ENCODE peak calls at places on chromosomes 2 and 18, in ten cellular contexts. C is HepG2, S is fibroblast of villous mesenchyme, K is A549, L is foreskin fibroblast, P is PC-3, F is lower lobe of right lung, B is K562, R is AG04450, V is RWPE2. O is an unnamed sample.
A peak's percentile ranks its signal among the peaks of the same experiment; 100 is the strongest.

GRCh38 chr2:1599301-1600085 is 144.8 kb downstream of the PXDN start:
- DNase-seq in K (no peak), P (no peak), R (no peak), S (no peak), V (peak; percentile 38), B (no peak), C (no peak), L (no peak), F (no peak), O (no peak)

GRCh38 chr2:127218843-127219715 is 1.0 kb downstream of the CYP27C1 start:
- DNase-seq in P (no peak), L (no peak), S (no peak), R (no peak), K (peak; percentile 31), V (no peak), C (no peak), B (no peak), F (no peak), O (no peak)

GRCh38 chr18:49846263-49846662 is 32.9 kb upstream of the ACAA2 start:
- DNase-seq in R (no peak), B (no peak), K (no peak), S (peak; percentile 68), V (no peak), P (no peak), F (no peak), L (peak; percentile 54), C (no peak), O (peak; percentile 49)

GRCh38 chr18:56161604-56162003 is 476.8 kb downstream of the TXNL1 start:
- DNase-seq in V (no peak), F (no peak), L (no peak), C (no peak), K (no peak), R (no peak), P (peak; percentile 35), B (no peak), S (no peak), O (no peak)

GRCh38 chr2:42810971-42811865 is 18.8 kb upstream of the HAAO start:
- DNase-seq in S (peak; percentile 52), P (no peak), C (peak; percentile 61), K (peak; percentile 32), V (no peak), L (peak; percentile 45), R (no peak), F (peak; percentile 61), B (no peak), O (peak; percentile 56)

GRCh38 chr2:232502901-232503791 is 15.5 kb upstream of the ECEL1 start:
- DNase-seq in B (peak; percentile 73), S (peak; percentile 29), V (no peak), L (no peak), K (peak; percentile 28), C (no peak), F (no peak), P (no peak), R (no peak), O (peak; percentile 38)

GRCh38 chr18:58321986-58322385 is 278.0 kb downstream of the NEDD4L start:
- DNase-seq in R (no peak), F (peak; percentile 61), K (peak; percentile 66), V (no peak), P (peak; percentile 95), C (peak; percentile 50), B (peak; percentile 51), S (peak; percentile 52), L (peak; percentile 69), O (peak; percentile 77)

GRCh38 chr2:27807476-27807875 is 36.0 kb downstream of the MRPL33 start:
- DNase-seq in L (no peak), V (no peak), R (no peak), F (peak; percentile 49), B (no peak), P (peak; percentile 57), K (no peak), C (peak; percentile 36), S (peak; percentile 37), O (peak; percentile 63)

GRCh38 chr2:237774811-237775553 is 23.6 kb upstream of the RBM44 start:
- DNase-seq in V (no peak), P (peak; percentile 72), C (peak; percentile 79), F (peak; percentile 54), B (peak; percentile 33), L (peak; percentile 23), K (peak; percentile 58), S (peak; percentile 61), R (no peak), O (peak; percentile 68)

GRCh38 chr2:38201784-38202183 is 125.8 kb upstream of the CYP1B1 start:
- DNase-seq in V (no peak), S (no peak), L (no peak), B (no peak), C (no peak), R (no peak), F (no peak), K (no peak), P (peak; percentile 49), O (no peak)

GRCh38 chr2:9693138-9693520 is 62.3 kb upstream of the YWHAQ start:
- DNase-seq in C (no peak), K (no peak), V (no peak), B (no peak), F (no peak), P (no peak), S (peak; percentile 55), L (peak; percentile 62), R (no peak), O (peak; percentile 50)

GRCh38 chr2:58720770-58721697 is 479.9 kb upstream of the FANCL start:
- DNase-seq in F (no peak), B (no peak), P (no peak), R (no peak), L (no peak), C (no peak), K (no peak), V (no peak), S (no peak), O (no peak)

GRCh38 chr2:166376488-166376828 is 714 bp upstream of the SCN9A start:
- DNase-seq in R (no peak), P (no peak), C (no peak), S (no peak), K (no peak), V (no peak), B (no peak), L (peak; percentile 45), F (no peak), O (no peak)

GRCh38 chr2:166376873-166377272 is 1.1 kb upstream of the SCN9A start:
- DNase-seq in P (no peak), L (no peak), F (no peak), R (no peak), C (no peak), V (no peak), B (no peak), K (no peak), S (no peak), O (no peak)

GRCh38 chr2:166375205-166375735 is 474 bp downstream of the SCN9A start:
- DNase-seq in C (peak; percentile 43), L (peak; percentile 9), K (no peak), P (peak; percentile 47), R (no peak), V (no peak), B (no peak), F (no peak), S (peak; percentile 24), O (peak; percentile 18)

GRCh38 chr2:166373951-166374350 is 1.8 kb downstream of the SCN9A start:
- DNase-seq in B (peak; percentile 72), K (peak; percentile 47), L (peak; percentile 76), R (peak; percentile 59), F (no peak), C (peak; percentile 80), P (peak; percentile 97), S (peak; percentile 42), V (peak; percentile 83), O (peak; percentile 61)

DNA sequence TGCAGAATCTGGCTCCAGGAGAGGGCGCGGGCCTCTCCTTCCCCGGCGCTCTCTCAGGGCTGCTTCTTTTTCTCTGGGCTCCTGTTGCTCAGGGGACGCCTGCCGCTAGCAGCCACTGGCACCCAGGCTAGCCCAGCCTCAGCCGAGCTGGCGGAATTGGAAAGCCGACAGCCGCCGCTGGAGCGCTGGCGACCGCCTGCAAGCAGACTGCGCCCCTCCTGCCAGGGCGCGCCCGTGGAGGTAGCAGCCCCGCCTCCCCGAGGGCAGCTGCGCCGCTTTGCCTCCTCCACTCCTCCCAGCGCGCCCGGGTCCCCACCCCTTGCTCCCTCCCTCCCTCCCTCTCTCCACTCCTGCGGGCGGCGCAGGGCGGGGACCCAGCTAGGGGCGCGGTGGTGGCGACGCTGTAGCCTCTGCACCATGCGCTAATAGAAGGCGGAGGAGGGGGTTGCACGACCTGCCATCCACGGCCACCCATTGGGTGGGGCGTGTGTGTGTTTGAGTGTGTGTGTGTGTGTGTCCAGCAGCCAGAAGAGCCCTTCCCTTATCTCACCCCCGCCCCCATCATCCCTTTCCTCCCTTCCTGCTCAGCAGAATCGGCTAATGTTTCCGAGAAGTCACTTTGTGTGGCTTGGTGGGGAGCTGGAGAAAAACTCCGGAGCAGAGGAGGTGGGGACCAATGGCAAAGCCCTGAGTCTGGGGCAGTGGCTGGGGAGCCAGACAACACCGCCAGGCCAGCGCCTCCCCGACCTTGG is at the start of gene SCN9A:
- DNase-seq in C (peak; percentile 82), V (peak; percentile 74), R (no peak), B (peak; percentile 90), P (peak; percentile 92), F (peak; percentile 88), L (peak; percentile 72), K (peak; percentile 49), S (peak; percentile 47), O (peak; percentile 75)
- TF ChIP-seq CTCF in C (peak; percentile 52), V (peak; percentile 34), R (peak; percentile 4), B (peak; percentile 36), P (peak; percentile 50), F (no peak), L (no peak), K (no peak), S (no peak), O (no peak)

GRCh38 chr2:8312221-8312620 is 369.6 kb upstream of the ID2 start:
- DNase-seq in B (no peak), F (no peak), R (no peak), S (no peak), C (no peak), P (no peak), K (no peak), V (no peak), L (no peak), O (no peak)
- H3K4me3 ChIP-seq in B (no peak overlapping the region), F (no peak overlapping the region), R (no peak overlapping the region), S (no peak overlapping the region), C (no peak overlapping the region), P (no peak overlapping the region), K (no peak overlapping the region), V (no peak overlapping the region), L (no peak overlapping the region), O (no peak overlapping the region)

GRCh38 chr2:70995227-70995729 is 605 bp upstream of the TEX261 start:
- DNase-seq in V (no peak), S (no peak), L (peak; percentile 24), K (peak; percentile 80), P (peak; percentile 69), F (no peak), R (no peak), B (peak; percentile 50), C (peak; percentile 78), O (peak; percentile 39)
- TF ChIP-seq CTCF in V (peak; percentile 44), S (peak; percentile 41), L (peak; percentile 31), K (peak; percentile 46), P (peak; percentile 62), F (no peak), R (peak; percentile 38), B (peak; percentile 63), C (peak; percentile 60), O (peak; percentile 43)

DNA sequence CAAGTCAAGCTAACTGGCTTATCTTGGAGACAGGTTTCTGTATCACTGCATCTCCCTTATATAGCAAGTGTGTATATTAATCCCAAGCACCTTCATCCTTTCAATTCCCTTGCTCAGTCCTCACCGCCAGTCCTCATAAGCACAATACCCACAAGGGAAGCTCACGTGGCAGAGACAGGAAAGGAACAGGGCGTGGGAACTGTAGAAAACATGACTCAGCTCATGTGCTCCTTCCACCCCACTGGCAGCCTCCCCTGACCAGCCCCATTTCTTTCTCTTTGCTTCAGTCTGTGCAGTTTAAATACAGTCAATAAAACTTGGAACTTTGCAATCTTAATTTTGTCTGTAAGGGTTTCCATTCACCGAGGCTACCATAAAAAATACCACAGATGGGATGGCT is 36.5 kb upstream of the CDH19 start:
- DNase-seq in C (no peak), F (no peak), L (no peak), V (no peak), S (no peak), P (peak; percentile 32), K (no peak), B (no peak), R (no peak), O (peak; percentile 72)
- H3K4me3 ChIP-seq in C (no peak overlapping the region), F (no peak overlapping the region), L (no peak overlapping the region), V (no peak overlapping the region), S (no peak overlapping the region), P (no peak overlapping the region), K (no peak overlapping the region), B (no peak overlapping the region), R (no peak overlapping the region), O (no peak overlapping the region)

O was measured in fibroblast of pulmonary artery.